ENCODE peak calls at places on chromosomes 3 and 15, in five cellular contexts. H, M, D, R and C are unnamed samples.

GRCh38 chr3:54304867-54305266 is 182.5 kb downstream of the CACNA2D3 start:
- DNase-seq in R (no peak), D (no peak), H (no peak), M (no peak), C (no peak)

GRCh38 chr15:73992594-73992898 is 451 bp upstream of the STOML1 start:
- DNase-seq in M (no peak), R (no peak), D (no peak), H (no peak), C (no peak)

GRCh38 chr3:121072128-121072527 is 164.1 kb downstream of the STXBP5L start:
- DNase-seq in D (no peak), M (peak; percentile 45), R (no peak), H (no peak), C (peak; percentile 36)

GRCh38 chr3:194300392-194300758 is 50.8 kb downstream of the CPN2 start:
- DNase-seq in D (no peak), M (peak; percentile 65), R (peak; percentile 81), H (no peak), C (peak; percentile 71)

GRCh38 chr3:178417736-178418135 is 118.5 kb upstream of the KCNMB2 start:
- DNase-seq in M (no peak), D (no peak), H (no peak), R (no peak), C (no peak)

GRCh38 chr3:155517907-155518306 is 224.4 kb upstream of the STRIT1 start:
- DNase-seq in D (no peak), M (no peak), R (no peak), H (no peak), C (no peak)

GRCh38 chr15:80926126-80926525 is 63.5 kb downstream of the MESD start:
- DNase-seq in M (no peak), R (no peak), H (no peak), D (no peak), C (no peak)

GRCh38 chr3:141796436-141797166 is 33.4 kb downstream of the GRK7 start:
- DNase-seq in D (no peak), H (no peak), R (no peak), M (no peak), C (no peak)

GRCh38 chr3:75396316-75396802 is 267.8 kb upstream of the FRG2C start:
- DNase-seq in H (no peak), R (no peak), M (peak; percentile 8), D (no peak), C (no peak)

GRCh38 chr3:55341502-55342031 is 145.5 kb downstream of the WNT5A start:
- DNase-seq in R (no peak), H (no peak), D (no peak), M (no peak), C (no peak)

GRCh38 chr3:179037361-179037760 is 34.2 kb downstream of the ZMAT3 start:
- DNase-seq in H (no peak), R (peak; percentile 29), M (peak; percentile 96), D (no peak), C (peak; percentile 58)

GRCh38 chr3:169245631-169246030 is 417.9 kb downstream of the MECOM start:
- DNase-seq in H (no peak), M (no peak), D (no peak), R (no peak), C (no peak)

GRCh38 chr3:99901200-99901926 is 83.7 kb downstream of the CMSS1 start:
- DNase-seq in H (no peak), M (peak; percentile 54), R (no peak), D (no peak), C (no peak)